ENCODE peak calls at places on chromosomes 6 and 20, in four cellular contexts. One of them, this sample, is unnamed. For H3K4me1, the result is how much of the 10 kb centered on the place peaks cover.

GRCh38 chr6:2733324-2733723 is 17.4 kb downstream of the MYLK4 start:
- DNase-seq in lung: peak
- DNase-seq in HCT116: no peak
- DNase-seq in A549: no peak
- DNase-seq in this sample: peak

GRCh38 chr6:37222125-37222967 is 35.2 kb upstream of the TBC1D22B start:
- DNase-seq in lung: peak
- DNase-seq in HCT116: peak
- DNase-seq in A549: peak
- DNase-seq in this sample: peak

GRCh38 chr6:19691465-19692167 is 145.6 kb upstream of the ID4 start:
- DNase-seq in lung: no peak
- DNase-seq in HCT116: no peak
- DNase-seq in A549: no peak
- DNase-seq in this sample: peak

GRCh38 chr6:75156186-75156878 is 49.5 kb downstream of the COL12A1 start:
- DNase-seq in lung: no peak
- DNase-seq in HCT116: no peak
- DNase-seq in A549: no peak
- DNase-seq in this sample: no peak

GRCh38 chr6:136654086-136654485 is 103.9 kb upstream of the MAP7 start:
- DNase-seq in lung: no peak
- DNase-seq in HCT116: no peak
- DNase-seq in A549: no peak
- DNase-seq in this sample: no peak

GRCh38 chr20:63317061-63317460 is 24.1 kb downstream of the COL20A1 start:
- DNase-seq in lung: no peak
- DNase-seq in HCT116: no peak
- DNase-seq in A549: no peak
- DNase-seq in this sample: no peak

GRCh38 chr6:16230953-16231352 is 7.4 kb upstream of the GMPR start:
- DNase-seq in lung: no peak
- DNase-seq in HCT116: no peak
- DNase-seq in A549: no peak
- DNase-seq in this sample: no peak

GRCh38 chr6:16822975-16823374 is 61.7 kb upstream of the ATXN1 start:
- DNase-seq in lung: no peak
- DNase-seq in HCT116: no peak
- DNase-seq in A549: no peak
- DNase-seq in this sample: no peak

GRCh38 chr6:128271527-128271926 is 248.9 kb downstream of the PTPRK start:
- DNase-seq in lung: no peak
- DNase-seq in HCT116: no peak
- DNase-seq in A549: no peak
- DNase-seq in this sample: no peak

GRCh38 chr6:161434331-161434730 is 160.5 kb upstream of the AGPAT4 start:
- DNase-seq in lung: no peak
- DNase-seq in HCT116: no peak
- DNase-seq in A549: no peak
- DNase-seq in this sample: no peak

GRCh38 chr20:47181056-47181862 is 175.2 kb downstream of the ZMYND8 start:
- DNase-seq in lung: no peak
- DNase-seq in HCT116: peak
- DNase-seq in A549: peak
- DNase-seq in this sample: no peak

GRCh38 chr6:16167219-16167618 is 38.3 kb downstream of the MYLIP start:
- DNase-seq in lung: no peak
- DNase-seq in HCT116: no peak
- DNase-seq in A549: no peak
- DNase-seq in this sample: no peak

GRCh38 chr20:21183722-21184121 is 57.8 kb downstream of the KIZ start:
- DNase-seq in lung: no peak
- DNase-seq in HCT116: no peak
- DNase-seq in A549: peak
- DNase-seq in this sample: no peak

GRCh38 chr6:160691617-160692016 is 10.4 kb upstream of the PLG start:
- DNase-seq in lung: no peak
- DNase-seq in HCT116: no peak
- DNase-seq in A549: no peak
- DNase-seq in this sample: no peak

GRCh38 chr20:46311039-46311650 is 2.8 kb upstream of the CDH22 start:
- DNase-seq in lung: no peak
- DNase-seq in HCT116: no peak
- DNase-seq in A549: peak
- DNase-seq in this sample: no peak

GRCh38 chr20:45963059-45964011 is 8.7 kb downstream of the ZNF335 start:
- DNase-seq in lung: no peak
- DNase-seq in HCT116: no peak
- DNase-seq in A549: peak
- DNase-seq in this sample: no peak

GRCh38 chr6:1393641-1394283 is 4.4 kb downstream of the FOXF2 start:
- DNase-seq in lung: no peak
- DNase-seq in HCT116: no peak
- DNase-seq in A549: no peak
- DNase-seq in this sample: no peak

GRCh38 chr6:73523434-73524123 is 2.7 kb upstream of the EEF1A1 start:
- DNase-seq in lung: peak
- DNase-seq in HCT116: peak
- DNase-seq in A549: peak
- DNase-seq in this sample: peak

GRCh38 chr20:61734733-61735502 is 330.8 kb downstream of the TAF4 start:
- DNase-seq in lung: no peak
- DNase-seq in HCT116: no peak
- DNase-seq in A549: no peak
- DNase-seq in this sample: no peak

GRCh38 chr6:29447670-29448069 is 8.6 kb downstream of the OR10C1 start:
- DNase-seq in lung: no peak
- DNase-seq in HCT116: no peak
- DNase-seq in A549: no peak
- DNase-seq in this sample: no peak

GRCh38 chr20:17995967-17996819 is 27.4 kb downstream of the MGME1 start:
- DNase-seq in lung: peak
- DNase-seq in HCT116: peak
- DNase-seq in A549: peak
- DNase-seq in this sample: peak

GRCh38 chr6:20416567-20417345 is 15.1 kb downstream of the E2F3 start:
- DNase-seq in lung: no peak
- DNase-seq in HCT116: no peak
- DNase-seq in A549: no peak
- DNase-seq in this sample: no peak

GRCh38 chr6:139847322-139847797 is 472.9 kb upstream of the CITED2 start:
- DNase-seq in lung: no peak
- DNase-seq in HCT116: no peak
- DNase-seq in A549: no peak
- DNase-seq in this sample: no peak

GRCh38 chr20:32443386-32443974 is 85.3 kb downstream of the ASXL1 start:
- DNase-seq in lung: no peak
- DNase-seq in HCT116: no peak
- DNase-seq in A549: no peak
- DNase-seq in this sample: no peak

DNA sequence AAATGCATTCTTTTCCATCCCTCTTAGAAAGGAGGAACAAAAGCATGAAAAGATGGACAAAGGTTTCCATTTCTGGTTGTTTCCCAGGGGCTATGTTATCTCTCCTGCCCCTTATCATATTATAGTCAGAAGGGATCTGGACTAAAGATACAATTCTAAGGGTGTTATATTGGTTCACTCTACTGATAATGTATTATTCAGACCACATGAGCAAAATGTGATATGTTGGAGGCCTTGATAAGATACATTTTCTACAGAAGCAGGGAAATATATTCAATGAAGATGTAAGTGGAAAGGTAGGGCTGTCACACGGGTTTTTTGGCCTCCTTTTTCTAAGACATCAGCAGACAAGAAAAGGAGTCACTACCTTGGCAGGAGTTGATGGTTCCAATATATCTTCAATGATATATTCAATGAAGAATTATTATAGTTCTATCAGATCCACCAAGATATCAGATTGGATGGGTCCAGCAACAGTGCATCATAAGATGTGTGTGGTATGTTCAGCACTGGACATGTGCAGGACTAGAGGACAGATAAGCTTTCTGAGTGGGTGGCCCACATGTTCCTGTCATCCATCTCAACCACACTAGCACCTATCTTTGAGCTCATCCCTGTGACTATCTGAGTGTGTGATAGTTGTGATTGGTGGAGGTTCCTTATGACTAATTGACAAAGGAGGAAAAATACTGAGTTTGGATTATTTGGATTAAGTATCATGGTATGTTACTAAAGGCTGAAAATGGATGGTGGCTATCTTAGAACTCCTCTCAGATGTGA is 5.7 kb upstream of the ZKSCAN3 start:
- DNase-seq in lung: no peak
- DNase-seq in HCT116: no peak
- DNase-seq in A549: no peak
- DNase-seq in this sample: no peak
- TF ChIP-seq CTCF in lung: no peak
- TF ChIP-seq CTCF in HCT116: no peak
- TF ChIP-seq CTCF in A549: no peak
- TF ChIP-seq CTCF in this sample: no peak

DNA sequence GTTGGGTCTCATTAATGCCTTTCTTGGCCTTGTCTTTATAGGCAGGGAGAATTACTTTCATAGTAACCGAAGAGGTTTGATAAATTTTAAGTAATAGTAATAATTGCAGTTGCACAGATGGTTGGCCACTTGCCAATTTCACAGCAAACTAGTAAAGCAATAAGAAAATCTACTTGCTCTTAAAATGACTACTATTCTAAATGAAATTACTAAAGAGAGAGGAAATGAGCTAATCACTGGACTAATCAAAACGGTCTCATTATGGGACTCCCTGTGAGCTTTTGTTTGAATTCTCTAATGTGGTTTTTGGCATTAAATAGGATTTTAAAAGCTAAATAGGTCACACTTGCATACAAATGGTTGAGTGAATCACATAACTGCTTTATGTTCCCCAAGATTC is 227.4 kb upstream of the PLN start:
- DNase-seq in lung: no peak
- DNase-seq in HCT116: no peak
- DNase-seq in A549: no peak
- DNase-seq in this sample: no peak
- H3K4me1 ChIP-seq in lung: under half
- H3K4me1 ChIP-seq in HCT116: under half
- H3K4me1 ChIP-seq in A549: under half
- H3K4me1 ChIP-seq in this sample: under half

GRCh38 chr6:129695373-129696027 is 14.5 kb downstream of the ARHGAP18 start:
- DNase-seq in lung: no peak
- DNase-seq in HCT116: no peak
- DNase-seq in A549: no peak
- DNase-seq in this sample: no peak

GRCh38 chr6:129694036-129694435 is 15.9 kb downstream of the ARHGAP18 start:
- DNase-seq in lung: no peak
- DNase-seq in HCT116: no peak
- DNase-seq in A549: no peak
- DNase-seq in this sample: no peak

GRCh38 chr6:129697788-129698187 is 12.2 kb downstream of the ARHGAP18 start:
- DNase-seq in lung: no peak
- DNase-seq in HCT116: no peak
- DNase-seq in A549: no peak
- DNase-seq in this sample: no peak

GRCh38 chr6:129696843-129697242 is 13.1 kb downstream of the ARHGAP18 start:
- DNase-seq in lung: no peak
- DNase-seq in HCT116: no peak
- DNase-seq in A549: no peak
- DNase-seq in this sample: no peak

DNA sequence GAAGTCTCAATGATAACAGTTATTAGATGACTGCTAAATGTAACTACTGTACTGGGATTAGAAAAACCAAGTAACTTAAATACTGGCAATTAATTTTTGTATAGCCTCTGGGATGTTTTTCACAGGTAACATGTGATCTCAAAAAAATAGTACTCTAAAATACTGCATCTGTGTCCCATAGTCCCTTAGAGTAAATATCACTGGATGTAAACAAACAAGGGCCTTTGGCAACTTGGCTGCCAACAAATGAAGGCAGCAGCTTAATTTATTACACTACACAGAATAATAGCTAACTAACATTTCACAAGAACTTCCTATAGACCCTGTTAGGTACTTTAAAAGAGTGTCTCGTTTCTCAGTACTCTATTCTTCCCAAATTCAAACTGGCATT is 14.0 kb downstream of the ARHGAP18 start:
- DNase-seq in lung: no peak
- DNase-seq in HCT116: no peak
- DNase-seq in A549: no peak
- DNase-seq in this sample: no peak
- H3K27ac ChIP-seq in lung: no peak
- H3K27ac ChIP-seq in HCT116: peak
- H3K27ac ChIP-seq in A549: no peak
- H3K27ac ChIP-seq in this sample: no peak

DNA sequence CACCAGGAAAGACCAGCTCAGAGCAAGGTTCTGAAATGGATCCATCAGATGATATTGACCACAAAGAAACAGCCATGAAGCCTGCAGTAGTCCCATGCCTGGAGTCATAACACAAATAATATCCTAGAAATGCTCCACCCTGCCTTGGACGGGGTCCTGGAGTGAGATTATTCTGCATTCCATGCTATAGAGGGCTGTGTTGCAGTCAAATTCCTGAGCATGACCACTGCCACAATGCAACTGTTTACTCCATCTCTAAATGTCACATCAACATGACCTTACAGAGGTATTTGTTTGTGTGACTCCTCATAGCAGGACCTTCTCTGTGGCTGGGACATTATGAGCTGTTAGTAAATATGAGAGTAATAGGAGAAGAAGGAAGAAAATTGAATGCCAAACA is 257.5 kb upstream of the TCF21 start:
- DNase-seq in lung: no peak
- DNase-seq in HCT116: no peak
- DNase-seq in A549: peak
- DNase-seq in this sample: no peak
- TF ChIP-seq CTCF in lung: no peak
- TF ChIP-seq CTCF in HCT116: no peak
- TF ChIP-seq CTCF in A549: no peak
- TF ChIP-seq CTCF in this sample: no peak

This sample was measured in thyroid gland.